ENCODE peak calls at places on chromosome 21, in six cellular contexts. N is SJSA1, H is cardiac muscle cell, M is left ventricle myocardium inferior, L is aorta, V is right cardiac atrium. C is an unnamed sample.
A peak's percentile ranks its signal among the peaks of the same experiment; 100 is the strongest.

GRCh38 chr21:20452935-20453334 is 545.3 kb upstream of the NCAM2 start:
- DNase-seq in N (no peak), H (no peak), M (no peak), L (no peak), V (no peak), C (no peak)

GRCh38 chr21:14734191-14734590 is 188.1 kb upstream of the SAMSN1 start:
- DNase-seq in N (no peak), H (no peak), M (no peak), L (no peak), V (no peak), C (no peak)

GRCh38 chr21:39852726-39853510 is 14.3 kb upstream of the PCP4 start:
- DNase-seq in N (no peak), H (no peak), M (no peak), L (no peak), V (no peak), C (no peak)

GRCh38 chr21:41965045-41965444 is 11.2 kb upstream of the C2CD2 start:
- DNase-seq in N (no peak), H (no peak), M (no peak), L (no peak), V (no peak), C (no peak)

GRCh38 chr21:35025206-35026152 is 23.6 kb downstream of the RUNX1 start:
- DNase-seq in N (no peak), H (no peak), M (no peak), L (no peak), V (no peak), C (no peak)

GRCh38 chr21:43918385-43918947 is 53.4 kb downstream of the AGPAT3 start:
- DNase-seq in N (no peak), H (no peak), M (peak; percentile 5), L (peak; percentile 31), V (no peak), C (no peak)

GRCh38 chr21:18030248-18030647 is 211.1 kb upstream of the C21orf91 start:
- DNase-seq in N (no peak), H (no peak), M (no peak), L (no peak), V (no peak), C (no peak)

GRCh38 chr21:33071878-33072306 is 2.0 kb downstream of the OLIG1 start:
- DNase-seq in N (no peak), H (peak; percentile 23), M (no peak), L (no peak), V (no peak), C (no peak)

GRCh38 chr21:29378814-29379213 is 80.1 kb downstream of the BACH1 start:
- DNase-seq in N (no peak), H (no peak), M (no peak), L (no peak), V (no peak), C (peak; percentile 56)

GRCh38 chr21:37525810-37526209 is 159.2 kb downstream of the DYRK1A start:
- DNase-seq in N (no peak), H (no peak), M (no peak), L (no peak), V (no peak), C (no peak)

GRCh38 chr21:37520801-37521200 is 154.2 kb downstream of the DYRK1A start:
- DNase-seq in N (no peak), H (no peak), M (no peak), L (no peak), V (no peak), C (no peak)

GRCh38 chr21:37527103-37527502 is 160.5 kb downstream of the DYRK1A start:
- DNase-seq in N (no peak), H (no peak), M (no peak), L (no peak), V (no peak), C (no peak)

GRCh38 chr21:37521658-37522057 is 155.1 kb downstream of the DYRK1A start:
- DNase-seq in N (no peak), H (no peak), M (no peak), L (no peak), V (no peak), C (no peak)

GRCh38 chr21:37522641-37523295 is 156.2 kb downstream of the DYRK1A start:
- DNase-seq in N (no peak), H (no peak), M (no peak), L (no peak), V (no peak), C (no peak)
- H3K9me3 ChIP-seq in N (no peaks in the 10 kb centered on the region), H (no peaks in the 10 kb centered on the region), M (no peaks in the 10 kb centered on the region), L (no peaks in the 10 kb centered on the region), V (no peaks in the 10 kb centered on the region), C (no peaks in the 10 kb centered on the region)

DNA sequence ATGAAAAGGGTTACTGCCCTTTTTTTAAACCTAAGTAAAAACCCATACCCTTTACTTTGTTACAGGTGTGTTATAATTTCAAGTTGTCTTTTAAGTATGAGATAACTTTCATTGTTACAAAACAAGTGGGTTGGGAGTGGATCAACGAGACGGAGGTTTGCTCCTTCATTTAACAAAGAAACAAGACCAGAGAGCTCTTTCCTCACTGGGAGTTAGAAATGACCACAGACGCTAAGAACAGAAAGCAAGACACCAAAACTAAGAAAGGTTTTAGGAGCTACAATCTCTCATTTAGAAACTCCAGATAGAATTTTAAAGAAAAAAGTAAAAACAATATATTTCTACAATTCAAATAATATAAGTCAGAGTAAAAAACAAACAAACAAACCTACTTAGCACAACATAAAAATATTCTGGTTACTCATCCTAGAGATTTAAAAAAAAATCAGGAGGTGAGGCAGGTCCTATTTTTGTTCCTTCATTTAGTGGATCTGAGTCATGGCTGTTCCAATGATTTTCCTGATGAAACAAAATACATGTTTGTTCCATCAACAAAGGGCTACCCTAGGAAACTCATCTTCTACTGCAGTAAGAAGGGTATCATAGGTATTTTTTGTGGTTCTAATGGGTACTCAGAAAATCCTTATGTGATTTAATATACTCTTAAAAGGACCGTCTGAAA is 33.0 kb downstream of the APP start:
- DNase-seq in N (no peak), H (no peak), M (no peak), L (no peak), V (no peak), C (no peak)
- H3K4me1 ChIP-seq in N (peaks cover 26% of the 10 kb centered on the region), H (peaks cover 18% of the 10 kb centered on the region), M (peaks cover 62% of the 10 kb centered on the region), L (peaks cover 1% of the 10 kb centered on the region), V (peaks cover 9% of the 10 kb centered on the region), C (peaks cover 15% of the 10 kb centered on the region)

GRCh38 chr21:8993943-8994639 is 1527.3 kb upstream of the TPTE start:
- DNase-seq in N (no peak), H (no peak), M (no peak), L (no peak), V (no peak), C (peak; percentile 55)

GRCh38 chr21:8992731-8993174 is 1528.6 kb upstream of the TPTE start:
- DNase-seq in N (no peak), H (no peak), M (no peak), L (peak; percentile 85), V (no peak), C (peak; percentile 78)

GRCh38 chr21:8997011-8997440 is 1524.4 kb upstream of the TPTE start:
- DNase-seq in N (no peak), H (no peak), M (no peak), L (no peak), V (no peak), C (no peak)

GRCh38 chr21:8993284-8993942 is 1528.0 kb upstream of the TPTE start:
- DNase-seq in N (no peak), H (no peak), M (no peak), L (no peak), V (no peak), C (no peak)

DNA sequence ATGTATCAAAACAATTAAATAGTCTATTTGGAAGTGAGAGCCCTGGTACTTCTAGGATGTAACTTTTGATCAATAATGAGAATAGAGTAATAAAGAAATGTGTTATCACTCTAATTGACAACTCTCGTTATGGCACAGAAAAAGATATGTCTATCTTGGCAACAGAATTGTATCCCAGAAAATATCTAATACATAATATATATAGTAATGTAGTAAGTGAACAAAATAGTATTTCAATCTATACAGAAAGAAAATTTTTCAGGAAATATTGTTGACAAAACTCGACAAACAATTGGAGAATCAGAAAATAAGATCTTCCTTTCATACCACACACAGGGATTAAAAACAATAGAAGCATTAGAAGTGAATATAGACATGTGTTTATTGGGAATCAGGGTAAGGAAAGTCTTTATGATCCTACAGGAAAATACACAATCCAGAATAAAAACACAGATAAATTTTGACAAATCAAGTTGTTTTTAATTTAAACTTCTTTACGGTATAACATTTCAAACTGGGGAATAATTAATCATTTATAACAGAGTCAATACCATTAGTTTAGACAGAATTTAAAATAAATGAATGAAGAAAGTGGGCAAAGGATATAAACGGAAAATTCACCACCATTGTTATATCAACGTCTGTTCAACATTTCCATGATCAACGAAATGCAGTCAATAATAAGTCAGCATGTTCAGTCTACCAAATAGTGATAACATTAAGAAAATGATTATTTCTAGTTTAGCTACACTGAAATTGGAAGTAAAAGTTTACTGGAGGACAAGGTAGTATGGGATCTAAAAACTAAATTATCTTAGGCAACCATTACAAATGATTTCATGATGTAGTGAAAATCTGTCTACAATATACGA is 1526.5 kb upstream of the TPTE start:
- DNase-seq in N (no peak), H (no peak), M (no peak), L (no peak), V (no peak), C (no peak)
- H3K9me3 ChIP-seq in N (peaks cover 8% of the 10 kb centered on the region), H (peaks cover 17% of the 10 kb centered on the region), M (peaks cover 8% of the 10 kb centered on the region), L (peaks cover 1% of the 10 kb centered on the region), V (peaks cover 9% of the 10 kb centered on the region), C (no peaks in the 10 kb centered on the region)

GRCh38 chr21:46054447-46054846 is 43.5 kb upstream of the COL6A2 start:
- DNase-seq in N (peak; percentile 52), H (peak; percentile 64), M (no peak), L (no peak), V (no peak), C (no peak)

GRCh38 chr21:46055863-46056281 is 42.0 kb upstream of the COL6A2 start:
- DNase-seq in N (peak; percentile 39), H (no peak), M (no peak), L (peak; percentile 89), V (peak; percentile 77), C (no peak)

GRCh38 chr21:46051821-46052675 is 45.9 kb upstream of the COL6A2 start:
- DNase-seq in N (peak; percentile 39), H (no peak), M (no peak), L (no peak), V (no peak), C (no peak)

GRCh38 chr21:46052703-46053651 is 44.9 kb upstream of the COL6A2 start:
- DNase-seq in N (peak; percentile 68), H (no peak), M (no peak), L (no peak), V (no peak), C (no peak)

DNA sequence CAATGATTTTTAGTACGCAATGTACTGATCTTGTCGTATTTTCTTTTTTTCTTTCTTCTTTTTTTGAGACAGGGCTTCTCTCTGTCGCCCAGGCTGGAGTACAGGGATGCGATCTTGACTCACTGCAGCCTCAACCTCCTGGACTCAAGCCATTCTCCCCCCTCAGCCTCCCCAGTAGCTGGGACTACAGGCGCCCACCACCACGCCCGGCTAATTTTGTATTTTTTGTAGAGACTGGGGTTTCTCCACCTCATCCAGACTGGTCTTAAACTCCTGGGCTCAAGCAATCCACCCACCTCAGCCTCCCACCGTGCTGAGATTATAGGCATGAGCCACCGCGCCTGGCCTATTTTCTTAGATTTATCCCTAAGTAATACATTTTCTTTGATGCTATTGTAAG is 43.9 kb upstream of the COL6A2 start:
- DNase-seq in N (peak; percentile 21), H (no peak), M (no peak), L (no peak), V (no peak), C (no peak)
- H3K4me1 ChIP-seq in N (peaks cover 51% of the 10 kb centered on the region), H (peaks cover 9% of the 10 kb centered on the region), M (peaks cover 50% of the 10 kb centered on the region), L (no peaks in the 10 kb centered on the region), V (peaks cover 3% of the 10 kb centered on the region), C (no peaks in the 10 kb centered on the region)

GRCh38 chr21:10466200-10466599 is 55.2 kb upstream of the TPTE start:
- DNase-seq in N (no peak), H (no peak), M (no peak), L (no peak), V (no peak), C (no peak)
- H3K9me3 ChIP-seq in N (no peaks in the 10 kb centered on the region), H (peaks cover 21% of the 10 kb centered on the region), M (peaks cover 21% of the 10 kb centered on the region), L (no peaks in the 10 kb centered on the region), V (no peaks in the 10 kb centered on the region), C (peaks cover 5% of the 10 kb centered on the region)

C was measured in BE2C.